ENCODE peak calls at places on chromosomes 1 and 21, in six cellular contexts. One of them, this sample, is unnamed.
A peak's percentile ranks its signal among the peaks of the same experiment; 100 is the strongest.

GRCh38 chr1:7050751-7051665 is 265.8 kb downstream of the CAMTA1 start:
- DNase-seq in WTC11: no peak
- DNase-seq in progenitor cell of endocrine pancreas: no peak
- DNase-seq in fibroblast of the aortic adventitia: no peak
- DNase-seq in transverse colon: no peak
- DNase-seq in adrenal gland: no peak
- DNase-seq in this sample: no peak

GRCh38 chr1:246117066-246117791 is 389.9 kb downstream of the SMYD3 start:
- DNase-seq in WTC11: peak; percentile 36
- DNase-seq in progenitor cell of endocrine pancreas: no peak
- DNase-seq in fibroblast of the aortic adventitia: peak; percentile 63
- DNase-seq in transverse colon: peak; percentile 9
- DNase-seq in adrenal gland: peak; percentile 42
- DNase-seq in this sample: no peak

GRCh38 chr1:206982216-206982615 is 12.0 kb upstream of the FCAMR start:
- DNase-seq in WTC11: peak; percentile 59
- DNase-seq in progenitor cell of endocrine pancreas: peak; percentile 48
- DNase-seq in fibroblast of the aortic adventitia: peak; percentile 40
- DNase-seq in transverse colon: peak; percentile 69
- DNase-seq in adrenal gland: peak; percentile 56
- DNase-seq in this sample: no peak

GRCh38 chr1:22342734-22343191 is 108.9 kb upstream of the ZBTB40 start:
- DNase-seq in WTC11: no peak
- DNase-seq in progenitor cell of endocrine pancreas: no peak
- DNase-seq in fibroblast of the aortic adventitia: no peak
- DNase-seq in transverse colon: no peak
- DNase-seq in adrenal gland: no peak
- DNase-seq in this sample: no peak

GRCh38 chr1:93919780-93920179 is 10.6 kb upstream of the GCLM start:
- DNase-seq in WTC11: no peak
- DNase-seq in progenitor cell of endocrine pancreas: no peak
- DNase-seq in fibroblast of the aortic adventitia: no peak
- DNase-seq in transverse colon: no peak
- DNase-seq in adrenal gland: no peak
- DNase-seq in this sample: no peak

GRCh38 chr1:162708286-162708685 is 76.0 kb downstream of the DDR2 start:
- DNase-seq in WTC11: no peak
- DNase-seq in progenitor cell of endocrine pancreas: no peak
- DNase-seq in fibroblast of the aortic adventitia: no peak
- DNase-seq in transverse colon: no peak
- DNase-seq in adrenal gland: no peak
- DNase-seq in this sample: no peak

GRCh38 chr1:10693497-10694273 is 102.8 kb downstream of the CASZ1 start:
- DNase-seq in WTC11: peak; percentile 50
- DNase-seq in progenitor cell of endocrine pancreas: peak; percentile 35
- DNase-seq in fibroblast of the aortic adventitia: no peak
- DNase-seq in transverse colon: peak; percentile 49
- DNase-seq in adrenal gland: peak; percentile 47
- DNase-seq in this sample: no peak

GRCh38 chr1:78677788-78678187 is 28.2 kb downstream of the IFI44 start:
- DNase-seq in WTC11: no peak
- DNase-seq in progenitor cell of endocrine pancreas: no peak
- DNase-seq in fibroblast of the aortic adventitia: no peak
- DNase-seq in transverse colon: no peak
- DNase-seq in adrenal gland: no peak
- DNase-seq in this sample: no peak

GRCh38 chr21:27380303-27380702 is 413.4 kb upstream of the ADAMTS5 start:
- DNase-seq in WTC11: no peak
- DNase-seq in progenitor cell of endocrine pancreas: no peak
- DNase-seq in fibroblast of the aortic adventitia: peak; percentile 75
- DNase-seq in transverse colon: no peak
- DNase-seq in adrenal gland: no peak
- DNase-seq in this sample: no peak

GRCh38 chr21:43961382-43961909 is 50.7 kb upstream of the TRAPPC10 start:
- DNase-seq in WTC11: no peak
- DNase-seq in progenitor cell of endocrine pancreas: no peak
- DNase-seq in fibroblast of the aortic adventitia: no peak
- DNase-seq in transverse colon: no peak
- DNase-seq in adrenal gland: no peak
- DNase-seq in this sample: no peak

GRCh38 chr1:230235876-230236275 is 168.8 kb downstream of the GALNT2 start:
- DNase-seq in WTC11: no peak
- DNase-seq in progenitor cell of endocrine pancreas: no peak
- DNase-seq in fibroblast of the aortic adventitia: no peak
- DNase-seq in transverse colon: no peak
- DNase-seq in adrenal gland: no peak
- DNase-seq in this sample: no peak

GRCh38 chr1:207972350-207972749 is 61.4 kb upstream of the CD34 start:
- DNase-seq in WTC11: no peak
- DNase-seq in progenitor cell of endocrine pancreas: no peak
- DNase-seq in fibroblast of the aortic adventitia: no peak
- DNase-seq in transverse colon: no peak
- DNase-seq in adrenal gland: no peak
- DNase-seq in this sample: peak; percentile 37

GRCh38 chr1:241802849-241803248 is 45.2 kb upstream of the EXO1 start:
- DNase-seq in WTC11: no peak
- DNase-seq in progenitor cell of endocrine pancreas: no peak
- DNase-seq in fibroblast of the aortic adventitia: no peak
- DNase-seq in transverse colon: no peak
- DNase-seq in adrenal gland: no peak
- DNase-seq in this sample: no peak

GRCh38 chr1:38741341-38741740 is 118.2 kb downstream of the RRAGC start:
- DNase-seq in WTC11: peak; percentile 30
- DNase-seq in progenitor cell of endocrine pancreas: no peak
- DNase-seq in fibroblast of the aortic adventitia: no peak
- DNase-seq in transverse colon: no peak
- DNase-seq in adrenal gland: peak; percentile 16
- DNase-seq in this sample: no peak

GRCh38 chr1:164518692-164519332 is 40.2 kb upstream of the PBX1 start:
- DNase-seq in WTC11: no peak
- DNase-seq in progenitor cell of endocrine pancreas: no peak
- DNase-seq in fibroblast of the aortic adventitia: no peak
- DNase-seq in transverse colon: no peak
- DNase-seq in adrenal gland: no peak
- DNase-seq in this sample: no peak

DNA sequence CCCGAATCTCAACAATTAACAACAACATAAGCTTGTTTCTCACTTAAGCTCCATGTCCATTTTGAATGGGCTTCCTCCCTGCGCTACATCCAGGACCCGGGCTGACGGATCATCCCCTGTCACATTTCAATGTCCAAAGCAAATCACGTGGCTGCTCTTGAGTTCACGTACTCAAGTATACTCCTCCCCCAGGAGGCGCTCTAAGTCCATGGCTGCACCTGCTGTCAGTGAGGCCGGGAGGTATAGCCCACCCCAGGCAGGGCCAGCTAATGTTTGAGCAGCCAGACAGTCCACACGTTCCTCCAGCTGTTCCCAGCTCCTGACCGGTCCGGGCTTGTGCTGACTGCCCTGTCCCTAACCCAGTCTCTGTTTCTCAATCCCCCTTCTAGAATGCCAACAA is 220.8 kb downstream of the SLC35F3 start:
- DNase-seq in WTC11: peak; percentile 90
- DNase-seq in progenitor cell of endocrine pancreas: peak; percentile 52
- DNase-seq in fibroblast of the aortic adventitia: peak; percentile 7
- DNase-seq in transverse colon: peak; percentile 10
- DNase-seq in adrenal gland: no peak
- DNase-seq in this sample: no peak
- TF ChIP-seq CTCF in WTC11: peak; percentile 58
- TF ChIP-seq CTCF in progenitor cell of endocrine pancreas: peak; percentile 70
- TF ChIP-seq CTCF in fibroblast of the aortic adventitia: peak; percentile 10
- TF ChIP-seq CTCF in transverse colon: no peak
- TF ChIP-seq CTCF in adrenal gland: no peak
- TF ChIP-seq CTCF in this sample: peak; percentile 66

GRCh38 chr1:112878321-112878720 is 77.7 kb downstream of the SLC16A1 start:
- DNase-seq in WTC11: no peak
- DNase-seq in progenitor cell of endocrine pancreas: no peak
- DNase-seq in fibroblast of the aortic adventitia: no peak
- DNase-seq in transverse colon: no peak
- DNase-seq in adrenal gland: no peak
- DNase-seq in this sample: no peak
- TF ChIP-seq CTCF in WTC11: no peak
- TF ChIP-seq CTCF in progenitor cell of endocrine pancreas: no peak
- TF ChIP-seq CTCF in fibroblast of the aortic adventitia: peak; percentile 6
- TF ChIP-seq CTCF in transverse colon: no peak
- TF ChIP-seq CTCF in adrenal gland: no peak
- TF ChIP-seq CTCF in this sample: no peak

GRCh38 chr1:55021965-55022546 is 17.3 kb upstream of the PCSK9 start:
- DNase-seq in WTC11: peak; percentile 96
- DNase-seq in progenitor cell of endocrine pancreas: peak; percentile 86
- DNase-seq in fibroblast of the aortic adventitia: peak; percentile 86
- DNase-seq in transverse colon: peak; percentile 92
- DNase-seq in adrenal gland: peak; percentile 96
- DNase-seq in this sample: peak; percentile 89
- TF ChIP-seq CTCF in WTC11: peak; percentile 88
- TF ChIP-seq CTCF in progenitor cell of endocrine pancreas: peak; percentile 92
- TF ChIP-seq CTCF in fibroblast of the aortic adventitia: peak; percentile 91
- TF ChIP-seq CTCF in transverse colon: peak; percentile 91
- TF ChIP-seq CTCF in adrenal gland: peak; percentile 87
- TF ChIP-seq CTCF in this sample: peak; percentile 96

GRCh38 chr1:2604854-2605753 is 18.5 kb downstream of the PRXL2B start:
- DNase-seq in WTC11: no peak
- DNase-seq in progenitor cell of endocrine pancreas: no peak
- DNase-seq in fibroblast of the aortic adventitia: no peak
- DNase-seq in transverse colon: no peak
- DNase-seq in adrenal gland: no peak
- DNase-seq in this sample: peak; percentile 62

GRCh38 chr1:2607681-2608041 is 21.1 kb downstream of the PRXL2B start:
- DNase-seq in WTC11: no peak
- DNase-seq in progenitor cell of endocrine pancreas: no peak
- DNase-seq in fibroblast of the aortic adventitia: no peak
- DNase-seq in transverse colon: peak; percentile 7
- DNase-seq in adrenal gland: peak; percentile 25
- DNase-seq in this sample: no peak

GRCh38 chr1:2605754-2606003 is 19.1 kb downstream of the PRXL2B start:
- DNase-seq in WTC11: no peak
- DNase-seq in progenitor cell of endocrine pancreas: no peak
- DNase-seq in fibroblast of the aortic adventitia: no peak
- DNase-seq in transverse colon: no peak
- DNase-seq in adrenal gland: no peak
- DNase-seq in this sample: no peak

GRCh38 chr1:2606806-2607680 is 20.5 kb downstream of the PRXL2B start:
- DNase-seq in WTC11: peak; percentile 8
- DNase-seq in progenitor cell of endocrine pancreas: no peak
- DNase-seq in fibroblast of the aortic adventitia: no peak
- DNase-seq in transverse colon: no peak
- DNase-seq in adrenal gland: peak; percentile 12
- DNase-seq in this sample: peak; percentile 66

DNA sequence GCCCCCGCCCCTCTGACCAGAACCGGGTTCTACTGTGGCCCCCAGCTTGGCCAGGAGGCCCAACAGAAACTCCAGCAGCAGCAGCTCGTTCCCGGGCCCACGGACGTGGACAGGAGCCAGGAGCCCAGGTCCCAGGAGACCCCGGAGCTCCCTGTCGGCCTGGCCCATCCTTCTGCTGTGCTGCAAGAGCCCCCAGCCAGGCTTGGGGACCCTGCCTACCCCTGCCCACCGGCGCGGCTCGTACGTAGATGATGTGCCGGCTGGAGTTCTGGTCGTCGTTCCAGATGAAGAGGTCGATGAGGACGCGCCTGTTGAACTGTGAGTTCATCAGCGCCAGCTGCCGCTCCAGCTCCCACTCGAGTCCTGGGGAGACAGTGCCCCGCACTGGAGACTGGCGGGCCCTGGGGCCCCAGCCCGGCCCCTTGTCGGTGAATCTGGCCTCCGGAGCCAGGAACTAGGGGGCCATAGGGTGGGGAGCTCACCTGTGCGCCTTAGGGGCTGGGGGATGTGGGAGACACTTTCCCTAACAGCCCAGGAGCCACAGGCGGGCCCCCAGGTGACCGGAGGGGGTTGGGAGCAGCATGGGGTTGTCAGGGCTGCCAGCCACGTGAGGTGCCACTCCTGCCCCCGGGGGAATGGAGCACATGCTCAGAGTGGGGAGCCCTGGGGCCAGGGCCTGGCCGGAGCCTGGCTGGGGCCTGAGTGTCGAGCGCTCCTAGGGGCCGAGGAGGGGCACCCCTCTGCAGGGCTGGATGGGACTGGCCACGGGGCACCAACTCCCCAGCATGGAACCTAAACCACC is 19.6 kb downstream of the PRXL2B start:
- DNase-seq in WTC11: peak; percentile 9
- DNase-seq in progenitor cell of endocrine pancreas: no peak
- DNase-seq in fibroblast of the aortic adventitia: no peak
- DNase-seq in transverse colon: no peak
- DNase-seq in adrenal gland: peak; percentile 5
- DNase-seq in this sample: peak; percentile 67
- TF ChIP-seq CTCF in WTC11: no peak
- TF ChIP-seq CTCF in progenitor cell of endocrine pancreas: no peak
- TF ChIP-seq CTCF in fibroblast of the aortic adventitia: no peak
- TF ChIP-seq CTCF in transverse colon: no peak
- TF ChIP-seq CTCF in adrenal gland: no peak
- TF ChIP-seq CTCF in this sample: no peak